ENCODE peak calls at places on chromosomes 2 and 18, in seven cellular contexts. One of them, this sample, is unnamed.

GRCh38 chr2:27885246-27885645 is 4.9 kb downstream of the RBKS start:
- DNase-seq in spleen: no peak
- DNase-seq in glutamatergic neuron: no peak
- DNase-seq in PC-9: no peak
- DNase-seq in A549: no peak
- DNase-seq in sigmoid colon: no peak
- DNase-seq in brain microvascular endothelial cell: no peak
- DNase-seq in this sample: no peak

GRCh38 chr18:80180778-80181564 is 66.3 kb downstream of the PARD6G start:
- DNase-seq in spleen: no peak
- DNase-seq in glutamatergic neuron: no peak
- DNase-seq in PC-9: no peak
- DNase-seq in A549: no peak
- DNase-seq in sigmoid colon: no peak
- DNase-seq in brain microvascular endothelial cell: no peak
- DNase-seq in this sample: no peak

GRCh38 chr2:105521176-105521575 is 122.3 kb upstream of the FHL2 start:
- DNase-seq in spleen: no peak
- DNase-seq in glutamatergic neuron: no peak
- DNase-seq in PC-9: no peak
- DNase-seq in A549: peak
- DNase-seq in sigmoid colon: no peak
- DNase-seq in brain microvascular endothelial cell: no peak
- DNase-seq in this sample: no peak

GRCh38 chr2:30155202-30155601 is 8.4 kb downstream of the YPEL5 start:
- DNase-seq in spleen: no peak
- DNase-seq in glutamatergic neuron: no peak
- DNase-seq in PC-9: no peak
- DNase-seq in A549: no peak
- DNase-seq in sigmoid colon: no peak
- DNase-seq in brain microvascular endothelial cell: no peak
- DNase-seq in this sample: no peak

GRCh38 chr2:23524261-23524706 is 139.3 kb downstream of the KLHL29 start:
- DNase-seq in spleen: no peak
- DNase-seq in glutamatergic neuron: no peak
- DNase-seq in PC-9: peak
- DNase-seq in A549: no peak
- DNase-seq in sigmoid colon: peak
- DNase-seq in brain microvascular endothelial cell: peak
- DNase-seq in this sample: no peak

GRCh38 chr2:165016772-165017411 is 61.6 kb upstream of the SLC38A11 start:
- DNase-seq in spleen: no peak
- DNase-seq in glutamatergic neuron: peak
- DNase-seq in PC-9: peak
- DNase-seq in A549: peak
- DNase-seq in sigmoid colon: no peak
- DNase-seq in brain microvascular endothelial cell: peak
- DNase-seq in this sample: peak

GRCh38 chr18:72868666-72869661 is 1.2 kb upstream of the NETO1 start:
- DNase-seq in spleen: peak
- DNase-seq in glutamatergic neuron: peak
- DNase-seq in PC-9: no peak
- DNase-seq in A549: no peak
- DNase-seq in sigmoid colon: no peak
- DNase-seq in brain microvascular endothelial cell: no peak
- DNase-seq in this sample: no peak

GRCh38 chr2:171512683-171513082 is 9.6 kb upstream of the CYBRD1 start:
- DNase-seq in spleen: no peak
- DNase-seq in glutamatergic neuron: no peak
- DNase-seq in PC-9: no peak
- DNase-seq in A549: no peak
- DNase-seq in sigmoid colon: no peak
- DNase-seq in brain microvascular endothelial cell: no peak
- DNase-seq in this sample: no peak

GRCh38 chr2:11419781-11420180 is 46.2 kb downstream of the E2F6 start:
- DNase-seq in spleen: no peak
- DNase-seq in glutamatergic neuron: no peak
- DNase-seq in PC-9: no peak
- DNase-seq in A549: no peak
- DNase-seq in sigmoid colon: no peak
- DNase-seq in brain microvascular endothelial cell: peak
- DNase-seq in this sample: no peak

GRCh38 chr2:86260978-86261377 is 61.7 kb downstream of the MRPL35 start:
- DNase-seq in spleen: no peak
- DNase-seq in glutamatergic neuron: no peak
- DNase-seq in PC-9: no peak
- DNase-seq in A549: no peak
- DNase-seq in sigmoid colon: no peak
- DNase-seq in brain microvascular endothelial cell: no peak
- DNase-seq in this sample: no peak

GRCh38 chr2:222753251-222753824 is 81.9 kb downstream of the MOGAT1 start:
- DNase-seq in spleen: no peak
- DNase-seq in glutamatergic neuron: peak
- DNase-seq in PC-9: no peak
- DNase-seq in A549: no peak
- DNase-seq in sigmoid colon: no peak
- DNase-seq in brain microvascular endothelial cell: no peak
- DNase-seq in this sample: no peak

GRCh38 chr2:83055338-83056010 is 1403.6 kb downstream of the SUCLG1 start:
- DNase-seq in spleen: no peak
- DNase-seq in glutamatergic neuron: no peak
- DNase-seq in PC-9: no peak
- DNase-seq in A549: no peak
- DNase-seq in sigmoid colon: no peak
- DNase-seq in brain microvascular endothelial cell: peak
- DNase-seq in this sample: peak

GRCh38 chr2:189022002-189022401 is 47.8 kb downstream of the COL3A1 start:
- DNase-seq in spleen: no peak
- DNase-seq in glutamatergic neuron: no peak
- DNase-seq in PC-9: no peak
- DNase-seq in A549: no peak
- DNase-seq in sigmoid colon: peak
- DNase-seq in brain microvascular endothelial cell: peak
- DNase-seq in this sample: peak

GRCh38 chr2:118231759-118232158 is 143.5 kb downstream of the INSIG2 start:
- DNase-seq in spleen: no peak
- DNase-seq in glutamatergic neuron: no peak
- DNase-seq in PC-9: no peak
- DNase-seq in A549: no peak
- DNase-seq in sigmoid colon: no peak
- DNase-seq in brain microvascular endothelial cell: no peak
- DNase-seq in this sample: no peak

GRCh38 chr18:29840101-29840500 is 1202.4 kb downstream of the DSC3 start:
- DNase-seq in spleen: no peak
- DNase-seq in glutamatergic neuron: no peak
- DNase-seq in PC-9: no peak
- DNase-seq in A549: peak
- DNase-seq in sigmoid colon: no peak
- DNase-seq in brain microvascular endothelial cell: peak
- DNase-seq in this sample: no peak

GRCh38 chr2:84817239-84817655 is 63.6 kb downstream of the TRABD2A start:
- DNase-seq in spleen: no peak
- DNase-seq in glutamatergic neuron: no peak
- DNase-seq in PC-9: no peak
- DNase-seq in A549: no peak
- DNase-seq in sigmoid colon: no peak
- DNase-seq in brain microvascular endothelial cell: no peak
- DNase-seq in this sample: no peak

GRCh38 chr2:236777408-236777807 is 207.8 kb downstream of the ACKR3 start:
- DNase-seq in spleen: no peak
- DNase-seq in glutamatergic neuron: no peak
- DNase-seq in PC-9: no peak
- DNase-seq in A549: no peak
- DNase-seq in sigmoid colon: no peak
- DNase-seq in brain microvascular endothelial cell: no peak
- DNase-seq in this sample: no peak

GRCh38 chr2:207770602-207771404 is 1.1 kb upstream of the FZD5 start:
- DNase-seq in spleen: peak
- DNase-seq in glutamatergic neuron: no peak
- DNase-seq in PC-9: no peak
- DNase-seq in A549: no peak
- DNase-seq in sigmoid colon: no peak
- DNase-seq in brain microvascular endothelial cell: no peak
- DNase-seq in this sample: no peak

GRCh38 chr2:12257476-12257875 is 459.3 kb upstream of the TRIB2 start:
- DNase-seq in spleen: no peak
- DNase-seq in glutamatergic neuron: no peak
- DNase-seq in PC-9: no peak
- DNase-seq in A549: no peak
- DNase-seq in sigmoid colon: no peak
- DNase-seq in brain microvascular endothelial cell: no peak
- DNase-seq in this sample: no peak

DNA sequence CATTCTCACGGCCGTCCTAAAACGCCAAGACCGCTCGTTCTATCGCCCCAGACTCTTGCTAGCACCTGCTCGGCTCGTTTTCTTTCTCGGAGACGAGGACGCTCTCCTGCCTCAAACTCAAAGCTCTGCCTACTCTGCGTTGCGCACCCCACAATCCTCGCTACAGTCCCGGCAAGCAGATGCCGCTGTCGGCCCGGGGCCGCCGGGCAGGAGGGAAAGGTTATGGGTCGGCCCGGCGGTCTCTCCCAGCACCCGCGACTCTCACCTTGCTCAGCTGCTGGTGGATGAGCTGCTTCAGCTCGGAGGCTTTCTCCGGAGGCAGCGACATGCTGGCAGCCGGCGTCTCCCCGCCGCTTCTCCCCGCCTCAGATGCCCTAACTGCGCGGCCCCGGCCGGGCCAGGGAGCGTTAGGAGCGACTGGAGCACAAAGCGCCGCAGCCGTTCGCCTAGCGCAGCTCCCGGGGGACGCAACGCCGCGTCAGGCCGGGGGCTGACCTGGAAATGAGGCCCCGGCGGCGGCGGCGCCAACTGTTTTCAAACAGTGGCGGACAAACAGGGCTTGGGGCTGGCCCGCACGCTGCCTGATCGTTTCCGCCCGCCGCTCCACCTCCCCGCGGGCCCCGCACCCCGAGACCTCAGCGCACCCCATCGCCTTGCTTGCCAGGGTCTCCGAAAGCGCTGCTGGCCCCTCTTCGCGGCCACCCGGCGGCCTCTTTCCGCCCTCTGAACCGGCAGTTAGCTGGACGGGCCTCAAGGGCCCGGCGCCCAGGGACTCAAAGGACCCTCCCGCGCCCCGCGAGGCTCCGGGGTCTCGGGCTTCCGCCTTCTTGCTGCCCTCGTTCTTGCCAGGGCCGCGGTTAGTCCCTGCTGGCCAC is at the start of the genes CEP76 and PSMG2:
- DNase-seq in spleen: peak
- DNase-seq in glutamatergic neuron: peak
- DNase-seq in PC-9: peak
- DNase-seq in A549: peak
- DNase-seq in sigmoid colon: peak
- DNase-seq in brain microvascular endothelial cell: peak
- DNase-seq in this sample: no peak
- TF ChIP-seq CTCF in spleen: no peak
- TF ChIP-seq CTCF in glutamatergic neuron: no peak
- TF ChIP-seq CTCF in PC-9: no peak
- TF ChIP-seq CTCF in A549: no peak
- TF ChIP-seq CTCF in sigmoid colon: no peak
- TF ChIP-seq CTCF in brain microvascular endothelial cell: peak
- TF ChIP-seq CTCF in this sample: no peak

GRCh38 chr2:63788070-63788469 is 53.6 kb upstream of the UGP2 start:
- DNase-seq in spleen: no peak
- DNase-seq in glutamatergic neuron: no peak
- DNase-seq in PC-9: no peak
- DNase-seq in A549: no peak
- DNase-seq in sigmoid colon: no peak
- DNase-seq in brain microvascular endothelial cell: peak
- DNase-seq in this sample: peak

GRCh38 chr2:63791387-63791786 is 50.3 kb upstream of the UGP2 start:
- DNase-seq in spleen: no peak
- DNase-seq in glutamatergic neuron: no peak
- DNase-seq in PC-9: no peak
- DNase-seq in A549: no peak
- DNase-seq in sigmoid colon: no peak
- DNase-seq in brain microvascular endothelial cell: no peak
- DNase-seq in this sample: no peak

GRCh38 chr2:63790913-63791312 is 50.8 kb upstream of the UGP2 start:
- DNase-seq in spleen: no peak
- DNase-seq in glutamatergic neuron: no peak
- DNase-seq in PC-9: peak
- DNase-seq in A549: peak
- DNase-seq in sigmoid colon: no peak
- DNase-seq in brain microvascular endothelial cell: peak
- DNase-seq in this sample: peak

GRCh38 chr2:63790491-63790890 is 51.2 kb upstream of the UGP2 start:
- DNase-seq in spleen: no peak
- DNase-seq in glutamatergic neuron: no peak
- DNase-seq in PC-9: no peak
- DNase-seq in A549: no peak
- DNase-seq in sigmoid colon: no peak
- DNase-seq in brain microvascular endothelial cell: no peak
- DNase-seq in this sample: no peak

GRCh38 chr2:63789318-63790051 is 52.2 kb upstream of the UGP2 start:
- DNase-seq in spleen: no peak
- DNase-seq in glutamatergic neuron: no peak
- DNase-seq in PC-9: no peak
- DNase-seq in A549: no peak
- DNase-seq in sigmoid colon: no peak
- DNase-seq in brain microvascular endothelial cell: no peak
- DNase-seq in this sample: no peak
- TF ChIP-seq CTCF in spleen: no peak
- TF ChIP-seq CTCF in glutamatergic neuron: no peak
- TF ChIP-seq CTCF in PC-9: no peak
- TF ChIP-seq CTCF in A549: no peak
- TF ChIP-seq CTCF in sigmoid colon: no peak
- TF ChIP-seq CTCF in brain microvascular endothelial cell: no peak
- TF ChIP-seq CTCF in this sample: no peak

DNA sequence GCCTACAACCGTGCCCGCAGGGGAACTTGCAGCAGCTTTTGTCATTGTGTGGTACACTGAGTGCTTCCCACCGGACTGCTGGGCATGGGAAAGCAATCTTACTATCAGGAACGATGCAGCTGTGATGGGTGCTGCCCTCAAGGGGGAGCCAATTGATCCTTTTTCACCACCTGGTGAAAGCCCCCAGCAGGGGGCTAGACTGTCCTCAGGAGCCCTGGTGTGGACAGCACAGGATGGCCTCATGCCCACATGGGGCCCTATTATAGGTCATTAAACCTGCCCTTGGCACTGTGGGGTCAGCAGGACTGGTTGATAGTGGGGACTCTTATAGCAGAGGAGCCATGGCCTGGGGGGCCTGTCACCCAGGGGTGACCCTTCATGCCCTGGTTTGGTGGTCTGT is 172.2 kb downstream of the GLI2 start:
- DNase-seq in spleen: no peak
- DNase-seq in glutamatergic neuron: no peak
- DNase-seq in PC-9: no peak
- DNase-seq in A549: peak
- DNase-seq in sigmoid colon: no peak
- DNase-seq in brain microvascular endothelial cell: no peak
- DNase-seq in this sample: no peak
- TF ChIP-seq CTCF in spleen: no peak
- TF ChIP-seq CTCF in glutamatergic neuron: peak
- TF ChIP-seq CTCF in PC-9: no peak
- TF ChIP-seq CTCF in A549: peak
- TF ChIP-seq CTCF in sigmoid colon: no peak
- TF ChIP-seq CTCF in brain microvascular endothelial cell: peak
- TF ChIP-seq CTCF in this sample: no peak

GRCh38 chr2:26615336-26616031 is 25.7 kb downstream of the CIB4 start:
- DNase-seq in spleen: no peak
- DNase-seq in glutamatergic neuron: no peak
- DNase-seq in PC-9: no peak
- DNase-seq in A549: peak
- DNase-seq in sigmoid colon: peak
- DNase-seq in brain microvascular endothelial cell: no peak
- DNase-seq in this sample: no peak
- TF ChIP-seq CTCF in spleen: no peak
- TF ChIP-seq CTCF in glutamatergic neuron: no peak
- TF ChIP-seq CTCF in PC-9: no peak
- TF ChIP-seq CTCF in A549: peak
- TF ChIP-seq CTCF in sigmoid colon: no peak
- TF ChIP-seq CTCF in brain microvascular endothelial cell: peak
- TF ChIP-seq CTCF in this sample: no peak